ENCODE peak calls at places on chromosomes 1 and 21, in nine cellular contexts. A is suprapubic skin; G is CD8-positive, alpha-beta T cell; Z is psoas muscle; E is AG09309; W is substantia nigra; Q is pons; O is AG04449; U is GM03348. H is an unnamed sample.

GRCh38 chr1:72285074-72285425 is 2.7 kb upstream of the NEGR1 start:
- DNase-seq in A (no peak), G (no peak), Z (no peak), E (no peak), W (no peak), Q (peak; percentile 75), O (no peak), U (peak; percentile 72), H (no peak)

GRCh38 chr21:36753556-36753955 is 54.6 kb downstream of the SIM2 start:
- DNase-seq in A (no peak), G (no peak), Z (no peak), E (peak; percentile 10), W (no peak), Q (no peak), O (peak; percentile 29), U (peak; percentile 42), H (no peak)

GRCh38 chr1:230459463-230459862 is 33.3 kb upstream of the PGBD5 start:
- DNase-seq in A (no peak), G (no peak), Z (no peak), E (no peak), W (no peak), Q (peak; percentile 25), O (no peak), U (no peak), H (no peak)

GRCh38 chr1:176994926-176995596 is 169.5 kb downstream of the ASTN1 start:
- DNase-seq in A (no peak), G (no peak), Z (no peak), E (no peak), W (no peak), Q (no peak), O (no peak), U (no peak), H (no peak)

GRCh38 chr1:215476541-215476940 is 90.6 kb upstream of the KCTD3 start:
- DNase-seq in A (no peak), G (no peak), Z (no peak), E (peak; percentile 5), W (no peak), Q (no peak), O (peak; percentile 26), U (no peak), H (no peak)

GRCh38 chr1:88973520-88974137 is 18.8 kb downstream of the KYAT3 start:
- DNase-seq in A (no peak), G (no peak), Z (no peak), E (no peak), W (no peak), Q (peak; percentile 65), O (no peak), U (peak; percentile 22), H (peak; percentile 24)

GRCh38 chr1:214540324-214540723 is 11.1 kb downstream of the PTPN14 start:
- DNase-seq in A (no peak), G (no peak), Z (no peak), E (no peak), W (no peak), Q (no peak), O (no peak), U (no peak), H (no peak)

GRCh38 chr1:199778324-199778955 is 249.1 kb upstream of the NR5A2 start:
- DNase-seq in A (no peak), G (no peak), Z (no peak), E (no peak), W (no peak), Q (no peak), O (no peak), U (no peak), H (no peak)

GRCh38 chr1:203592728-203593127 is 33.9 kb upstream of the ATP2B4 start:
- DNase-seq in A (no peak), G (no peak), Z (no peak), E (no peak), W (no peak), Q (peak; percentile 11), O (no peak), U (peak; percentile 57), H (no peak)

GRCh38 chr21:43708745-43709381 is 10.1 kb upstream of the PDXK start:
- DNase-seq in A (no peak), G (no peak), Z (peak; percentile 13), E (no peak), W (no peak), Q (no peak), O (no peak), U (no peak), H (no peak)

GRCh38 chr21:41952568-41953248 is 1.1 kb downstream of the C2CD2 start:
- DNase-seq in A (no peak), G (no peak), Z (peak; percentile 42), E (no peak), W (no peak), Q (no peak), O (no peak), U (no peak), H (no peak)

GRCh38 chr1:64915381-64916274 is 50.7 kb downstream of the JAK1 start:
- DNase-seq in A (no peak), G (no peak), Z (no peak), E (no peak), W (no peak), Q (no peak), O (no peak), U (no peak), H (no peak)

GRCh38 chr1:5990913-5991783 is 1.1 kb downstream of the NPHP4 start:
- DNase-seq in A (no peak), G (peak; percentile 31), Z (no peak), E (no peak), W (no peak), Q (no peak), O (no peak), U (peak; percentile 77), H (peak; percentile 81)

GRCh38 chr1:106380772-106381171 is 675.7 kb upstream of the PRMT6 start:
- DNase-seq in A (no peak), G (no peak), Z (no peak), E (no peak), W (no peak), Q (no peak), O (no peak), U (no peak), H (no peak)

GRCh38 chr1:84726593-84727275 is 36.5 kb upstream of the SSX2IP start:
- DNase-seq in A (no peak), G (no peak), Z (no peak), E (no peak), W (no peak), Q (no peak), O (no peak), U (peak; percentile 16), H (no peak)

GRCh38 chr1:197320991-197321531 is 53.0 kb downstream of the CRB1 start:
- DNase-seq in A (no peak), G (no peak), Z (no peak), E (peak; percentile 25), W (no peak), Q (peak; percentile 45), O (peak; percentile 42), U (peak; percentile 32), H (no peak)

GRCh38 chr1:177384461-177384860 is 213.7 kb downstream of the BRINP2 start:
- DNase-seq in A (no peak), G (no peak), Z (no peak), E (no peak), W (no peak), Q (no peak), O (no peak), U (peak; percentile 4), H (no peak)

GRCh38 chr1:83889707-83890106 is 109.2 kb downstream of the TTLL7 start:
- DNase-seq in A (no peak), G (no peak), Z (no peak), E (no peak), W (no peak), Q (no peak), O (no peak), U (no peak), H (no peak)

GRCh38 chr1:36582066-36582755 is 99.5 kb upstream of the CSF3R start:
- DNase-seq in A (no peak), G (no peak), Z (no peak), E (no peak), W (no peak), Q (no peak), O (no peak), U (no peak), H (no peak)

H was measured in K562.